ENCODE peak calls at places on chromosome 3, in five cellular contexts. Z is fibroblast of lung, C is IMR-90, R is OCI-LY7, X is spleen. E is an unnamed sample.

GRCh38 chr3:99471353-99472323 is 166.8 kb upstream of the COL8A1 start:
- DNase-seq in Z (no peak), C (no peak), R (no peak), X (no peak), E (no peak)

GRCh38 chr3:71185733-71186455 is 397.6 kb downstream of the FOXP1 start:
- DNase-seq in Z (peak), C (peak), R (peak), X (no peak), E (no peak)

GRCh38 chr3:27368831-27369607 is at the start of gene NEK10:
- DNase-seq in Z (peak), C (peak), R (peak), X (peak), E (peak)

GRCh38 chr3:143314291-143315093 is 194.9 kb downstream of the CHST2 start:
- DNase-seq in Z (no peak), C (no peak), R (no peak), X (no peak), E (no peak)

GRCh38 chr3:169541528-169541927 is 122.0 kb downstream of the MECOM start:
- DNase-seq in Z (no peak), C (no peak), R (no peak), X (peak), E (no peak)

GRCh38 chr3:193563999-193564398 is 9.3 kb upstream of the ATP13A4 start:
- DNase-seq in Z (no peak), C (no peak), R (peak), X (no peak), E (no peak)

GRCh38 chr3:55441499-55441898 is 45.6 kb downstream of the WNT5A start:
- DNase-seq in Z (no peak), C (no peak), R (no peak), X (no peak), E (no peak)

GRCh38 chr3:331881-332280 is 135.3 kb downstream of the CHL1 start:
- DNase-seq in Z (peak), C (peak), R (no peak), X (no peak), E (no peak)

GRCh38 chr3:113696658-113697191 is 283 bp upstream of the USF3 start:
- DNase-seq in Z (peak), C (peak), R (peak), X (peak), E (peak)
- TF ChIP-seq CTCF in Z (no peak), C (peak), R (no peak), X (peak), E (peak)

DNA sequence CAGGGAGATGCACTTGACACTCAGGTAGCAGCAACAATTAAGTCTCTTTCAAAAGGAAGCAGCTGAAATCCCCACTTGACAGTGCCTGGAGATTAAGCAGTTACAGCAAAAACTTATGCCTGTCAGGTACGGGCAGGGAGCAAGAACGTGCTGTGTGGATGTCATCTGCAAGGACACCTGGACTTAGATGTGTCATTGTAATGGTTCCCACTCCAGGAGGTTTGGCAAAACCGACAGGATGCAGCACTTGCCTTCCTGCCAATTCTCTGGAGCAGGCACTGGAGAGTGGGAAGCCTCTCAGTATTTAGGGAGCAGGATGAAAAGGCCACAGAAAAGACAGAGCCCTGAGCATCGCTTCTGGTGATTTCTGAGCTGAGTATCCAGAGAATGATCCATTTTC is 292.4 kb downstream of the PDCD6IP start:
- DNase-seq in Z (no peak), C (no peak), R (no peak), X (no peak), E (no peak)
- TF ChIP-seq CTCF in Z (no peak), C (no peak), R (no peak), X (no peak), E (no peak)

DNA sequence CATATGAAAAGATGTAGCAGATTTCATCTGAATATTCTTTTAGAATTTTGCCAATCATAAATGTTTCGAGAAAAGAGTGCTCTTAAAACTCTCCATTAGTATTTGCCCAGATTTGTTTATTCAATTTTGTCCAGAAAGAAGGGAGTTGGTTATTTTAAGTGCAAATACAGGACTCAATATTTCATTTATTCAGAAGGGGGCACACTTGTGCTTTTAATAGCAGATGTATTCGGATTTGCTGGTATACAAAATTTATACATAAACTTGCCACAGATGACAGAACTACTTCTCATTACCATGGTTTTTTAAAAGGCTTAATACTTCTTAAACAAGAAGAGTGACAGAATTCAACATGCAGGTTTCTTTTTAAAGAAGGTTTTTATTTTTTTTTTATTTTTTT is 69.8 kb upstream of the GRM7 start:
- DNase-seq in Z (peak), C (no peak), R (no peak), X (no peak), E (no peak)
- TF ChIP-seq CTCF in Z (no peak), C (no peak), R (peak), X (no peak), E (no peak)

GRCh38 chr3:46861293-46861995 is 1.8 kb downstream of the MYL3 start:
- DNase-seq in Z (no peak), C (no peak), R (peak), X (peak), E (no peak)

GRCh38 chr3:46858996-46859710 is 4.1 kb downstream of the MYL3 start:
- DNase-seq in Z (no peak), C (no peak), R (no peak), X (peak), E (no peak)

GRCh38 chr3:46862689-46863020 is 589 bp downstream of the MYL3 start:
- DNase-seq in Z (no peak), C (no peak), R (no peak), X (peak), E (no peak)

GRCh38 chr3:46861996-46862688 is 1.1 kb downstream of the MYL3 start:
- DNase-seq in Z (no peak), C (no peak), R (no peak), X (peak), E (no peak)

GRCh38 chr3:46860381-46861292 is 2.6 kb downstream of the MYL3 start:
- DNase-seq in Z (no peak), C (no peak), R (peak), X (peak), E (no peak)
- TF ChIP-seq CTCF in Z (peak), C (peak), R (peak), X (no peak), E (peak)

GRCh38 chr3:197983076-197983475 is 23.1 kb downstream of the LMLN start:
- DNase-seq in Z (no peak), C (no peak), R (no peak), X (no peak), E (no peak)
- TF ChIP-seq CTCF in Z (no peak), C (no peak), R (no peak), X (no peak), E (no peak)

GRCh38 chr3:109897734-109898133 is 560.4 kb upstream of the DPPA4 start:
- DNase-seq in Z (no peak), C (peak), R (no peak), X (no peak), E (no peak)

GRCh38 chr3:109900774-109901173 is 563.4 kb upstream of the DPPA4 start:
- DNase-seq in Z (no peak), C (no peak), R (no peak), X (no peak), E (no peak)

GRCh38 chr3:109902549-109902948 is 565.2 kb upstream of the DPPA4 start:
- DNase-seq in Z (no peak), C (no peak), R (no peak), X (no peak), E (no peak)

GRCh38 chr3:109899930-109900329 is 562.6 kb upstream of the DPPA4 start:
- DNase-seq in Z (no peak), C (no peak), R (no peak), X (no peak), E (no peak)

GRCh38 chr3:109903100-109903499 is 565.8 kb upstream of the DPPA4 start:
- DNase-seq in Z (no peak), C (no peak), R (no peak), X (no peak), E (no peak)
- TF ChIP-seq CTCF in Z (no peak), C (no peak), R (no peak), X (no peak), E (no peak)

E was measured in osteocyte.